ENCODE peak calls at places on chromosomes 16 and 17, in ten cellular contexts. H, J, M, B, C, L, U, A, I and N are unnamed samples.

GRCh38 chr16:68068926-68069325 is 16.2 kb upstream of the NFATC3 start:
- DNase-seq in H (no peak), J (no peak), M (no peak), B (no peak), C (no peak), L (no peak), U (no peak), A (no peak), I (no peak), N (no peak)

GRCh38 chr16:7835032-7835431 is 502.4 kb downstream of the RBFOX1 start:
- DNase-seq in H (no peak), J (no peak), M (no peak), B (no peak), C (no peak), L (no peak), U (no peak), A (no peak), I (no peak), N (no peak)

GRCh38 chr16:79257958-79258490 is 342.5 kb downstream of the MAF start:
- DNase-seq in H (no peak), J (no peak), M (no peak), B (no peak), C (no peak), L (no peak), U (no peak), A (no peak), I (no peak), N (no peak)

GRCh38 chr17:63436523-63437110 is 9.5 kb downstream of the CYB561 start:
- DNase-seq in H (peak), J (no peak), M (no peak), B (no peak), C (peak), L (no peak), U (no peak), A (peak), I (no peak), N (no peak)

GRCh38 chr16:29192329-29193247 is 207.7 kb downstream of the LAT start:
- DNase-seq in H (no peak), J (no peak), M (no peak), B (no peak), C (peak), L (no peak), U (no peak), A (no peak), I (no peak), N (no peak)

GRCh38 chr16:48948911-48949310 is 332.7 kb downstream of the CBLN1 start:
- DNase-seq in H (no peak), J (no peak), M (no peak), B (no peak), C (no peak), L (no peak), U (no peak), A (no peak), I (no peak), N (no peak)

GRCh38 chr17:43679911-43680310 is 18.2 kb upstream of the MEOX1 start:
- DNase-seq in H (no peak), J (no peak), M (no peak), B (no peak), C (no peak), L (no peak), U (no peak), A (no peak), I (no peak), N (no peak)

GRCh38 chr17:63785556-63785955 is 11.6 kb downstream of the DDX42 start:
- DNase-seq in H (peak), J (no peak), M (no peak), B (no peak), C (no peak), L (peak), U (no peak), A (no peak), I (no peak), N (no peak)

GRCh38 chr16:5056347-5056746 is 9.4 kb downstream of the C16orf89 start:
- DNase-seq in H (no peak), J (no peak), M (peak), B (peak), C (peak), L (peak), U (peak), A (no peak), I (no peak), N (no peak)

GRCh38 chr16:23434380-23434779 is 18.6 kb downstream of the COG7 start:
- DNase-seq in H (peak), J (no peak), M (peak), B (peak), C (no peak), L (peak), U (peak), A (peak), I (no peak), N (peak)

GRCh38 chr16:55842369-55843104 is 9.6 kb upstream of the CES1 start:
- DNase-seq in H (peak), J (peak), M (peak), B (peak), C (no peak), L (peak), U (no peak), A (peak), I (no peak), N (peak)

GRCh38 chr16:57263585-57264351 is 18.7 kb downstream of the ARL2BP start:
- DNase-seq in H (no peak), J (no peak), M (no peak), B (no peak), C (no peak), L (no peak), U (no peak), A (no peak), I (no peak), N (no peak)

GRCh38 chr17:61380836-61381525 is 18.7 kb upstream of the TBX2 start:
- DNase-seq in H (no peak), J (no peak), M (no peak), B (no peak), C (no peak), L (no peak), U (no peak), A (no peak), I (no peak), N (no peak)

GRCh38 chr17:4733073-4733531 is 1.9 kb downstream of the MED11 start:
- DNase-seq in H (no peak), J (no peak), M (no peak), B (no peak), C (no peak), L (no peak), U (no peak), A (no peak), I (no peak), N (no peak)

GRCh38 chr16:154223-155030 is 2.0 kb downstream of the HBZ start:
- DNase-seq in H (peak), J (no peak), M (no peak), B (peak), C (peak), L (no peak), U (no peak), A (peak), I (no peak), N (no peak)

GRCh38 chr17:80252871-80253270 is 7.8 kb upstream of the RNF213 start:
- DNase-seq in H (peak), J (no peak), M (peak), B (peak), C (peak), L (no peak), U (peak), A (peak), I (no peak), N (no peak)
- TF ChIP-seq CTCF in H (peak), J (peak), M (peak), B (peak), C (peak), L (peak), U (peak), A (peak), I (no peak), N (peak)

DNA sequence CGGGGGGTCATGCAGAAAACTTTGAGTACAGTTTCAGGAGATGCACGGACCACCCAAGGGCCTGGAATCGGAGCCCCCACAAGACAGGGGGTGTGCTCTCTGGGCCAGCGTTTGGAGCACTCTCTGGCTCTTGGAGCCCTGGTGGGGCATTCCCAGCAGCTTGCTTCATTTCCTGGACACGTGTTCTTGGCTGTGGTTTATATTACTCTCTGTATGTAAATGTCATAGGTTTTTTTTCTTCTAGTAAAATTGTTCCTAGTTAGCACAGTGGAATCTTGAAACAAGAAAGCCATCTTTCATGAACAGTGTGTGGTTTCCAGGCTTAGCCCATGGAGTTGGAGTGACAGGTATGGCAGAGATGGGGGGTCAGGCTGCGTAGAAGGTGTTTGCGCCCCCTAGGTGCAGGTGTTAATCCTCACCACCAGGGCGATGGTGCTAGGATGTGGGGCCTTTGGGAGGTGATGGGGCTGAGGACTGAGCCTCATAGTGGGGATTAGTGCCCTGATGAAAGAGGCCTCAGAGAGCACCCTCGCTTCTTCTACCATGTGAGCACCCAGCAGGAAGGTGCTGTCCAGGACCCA is 79.8 kb downstream of the JPH3 start:
- DNase-seq in H (peak), J (peak), M (no peak), B (peak), C (peak), L (peak), U (no peak), A (no peak), I (no peak), N (peak)
- TF ChIP-seq CTCF in H (peak), J (peak), M (peak), B (peak), C (peak), L (peak), U (no peak), A (no peak), I (no peak), N (peak)

DNA sequence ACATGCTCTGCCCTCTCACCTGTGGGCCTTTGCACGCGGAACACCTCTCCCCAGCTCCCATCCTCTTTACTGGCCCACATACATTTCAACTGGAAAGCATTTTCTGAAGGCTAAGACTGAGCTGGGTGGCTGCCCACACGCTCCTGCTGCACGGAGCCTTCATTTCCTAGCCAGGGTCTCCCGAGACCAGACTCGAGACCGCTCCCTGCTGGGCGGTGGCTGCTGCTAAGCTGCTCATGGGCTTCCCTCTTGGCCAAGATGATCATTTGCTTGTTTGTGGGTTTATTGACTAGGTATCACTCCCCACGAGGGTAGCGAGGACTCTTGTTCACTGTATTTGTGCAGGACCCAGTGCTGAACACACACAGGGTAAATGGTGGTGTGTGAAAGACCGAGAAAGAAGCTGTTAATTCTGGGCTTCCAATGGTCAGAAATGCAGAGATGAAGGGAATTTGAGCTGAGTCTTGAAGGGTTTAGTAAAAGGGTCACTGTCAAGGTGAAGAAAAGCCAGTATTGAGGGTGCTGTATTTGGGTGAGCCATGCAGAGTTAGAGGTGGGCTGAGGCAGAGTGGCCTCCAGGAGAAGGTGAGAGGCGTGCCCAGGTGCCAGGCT is 907 bp downstream of the TRAPPC2L start:
- DNase-seq in H (peak), J (peak), M (peak), B (peak), C (peak), L (peak), U (peak), A (peak), I (peak), N (peak)
- TF ChIP-seq CTCF in H (peak), J (peak), M (peak), B (peak), C (peak), L (peak), U (peak), A (peak), I (no peak), N (peak)

DNA sequence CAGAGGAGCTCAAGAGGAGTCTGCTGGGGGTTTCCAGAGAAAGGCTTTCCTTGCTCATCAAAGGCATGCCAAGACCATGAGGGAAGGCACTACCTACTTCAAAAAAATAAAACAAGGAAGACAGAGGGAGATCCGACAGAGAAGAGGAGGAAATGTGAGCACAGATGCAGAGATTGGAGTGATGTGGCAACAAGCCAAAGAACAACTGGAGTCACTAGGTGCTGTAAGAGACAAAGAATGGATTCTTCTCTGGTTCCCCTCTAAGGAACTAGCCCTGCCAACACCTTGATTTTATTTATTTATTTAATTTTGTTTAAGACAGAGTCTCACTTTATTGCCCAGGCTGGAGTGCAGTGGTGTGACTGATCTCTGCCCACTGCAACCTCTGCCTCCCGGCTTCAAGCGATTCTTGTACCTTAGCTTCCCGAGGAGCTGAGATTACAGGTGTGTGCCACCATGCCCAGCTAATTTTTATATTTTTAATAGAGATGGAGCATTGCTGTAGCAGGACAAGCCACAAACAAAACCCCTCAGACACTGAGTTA is 13.8 kb upstream of the ACSF2 start:
- DNase-seq in H (no peak), J (no peak), M (no peak), B (no peak), C (no peak), L (no peak), U (peak), A (no peak), I (no peak), N (no peak)
- TF ChIP-seq CTCF in H (no peak), J (no peak), M (no peak), B (no peak), C (no peak), L (no peak), U (no peak), A (no peak), I (no peak), N (no peak)

DNA sequence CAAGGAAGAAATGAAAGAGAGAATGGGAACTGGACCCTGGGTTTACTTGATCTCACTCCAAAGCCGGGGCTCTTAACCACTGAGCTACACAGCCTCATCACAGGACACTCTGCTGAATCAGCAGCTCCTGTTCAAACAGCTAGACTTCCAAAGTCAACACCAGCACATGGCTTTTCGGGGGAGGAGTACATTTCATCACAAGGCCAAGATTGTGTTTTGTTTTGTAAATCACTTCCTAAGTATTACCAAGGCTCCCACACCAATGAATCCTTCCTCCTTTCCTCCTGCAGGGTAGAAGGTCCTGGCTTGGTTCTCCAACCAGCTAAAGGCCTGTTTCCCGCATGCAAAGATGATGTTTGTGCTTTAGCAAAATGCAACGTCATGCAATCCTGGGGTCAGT is 152.6 kb downstream of the XYLT1 start:
- DNase-seq in H (peak), J (no peak), M (no peak), B (no peak), C (no peak), L (peak), U (no peak), A (peak), I (no peak), N (no peak)
- TF ChIP-seq CTCF in H (no peak), J (no peak), M (no peak), B (no peak), C (no peak), L (no peak), U (no peak), A (no peak), I (no peak), N (no peak)

DNA sequence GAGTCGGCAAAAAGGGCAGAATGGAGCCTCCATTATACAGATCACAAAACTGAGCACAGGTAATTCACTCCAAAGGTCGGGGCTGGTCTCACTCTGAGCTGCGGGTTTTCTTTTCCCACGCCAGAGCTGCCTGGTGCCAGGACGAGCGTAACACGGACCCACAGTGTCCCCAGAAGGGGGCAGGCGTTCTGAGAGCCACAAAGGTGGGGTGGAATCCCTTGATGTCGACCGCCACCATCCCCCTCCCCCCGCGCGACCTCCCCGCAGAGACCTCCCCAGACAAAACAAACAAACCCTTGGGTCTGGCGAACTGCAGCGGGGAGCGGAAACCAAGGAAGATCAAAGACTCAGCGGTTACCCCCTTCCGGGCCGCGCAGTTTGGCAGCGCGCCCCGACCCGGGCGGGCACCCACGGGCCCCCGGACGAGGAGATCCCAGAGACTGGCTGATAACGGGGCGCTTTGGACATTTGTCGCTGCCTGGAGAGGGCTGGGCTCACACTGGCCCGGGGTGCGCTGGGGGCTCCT is 793 bp upstream of the NKD1 start:
- DNase-seq in H (no peak), J (no peak), M (peak), B (peak), C (peak), L (no peak), U (peak), A (peak), I (no peak), N (no peak)
- TF ChIP-seq CTCF in H (no peak), J (no peak), M (peak), B (peak), C (peak), L (peak), U (no peak), A (peak), I (no peak), N (no peak)

DNA sequence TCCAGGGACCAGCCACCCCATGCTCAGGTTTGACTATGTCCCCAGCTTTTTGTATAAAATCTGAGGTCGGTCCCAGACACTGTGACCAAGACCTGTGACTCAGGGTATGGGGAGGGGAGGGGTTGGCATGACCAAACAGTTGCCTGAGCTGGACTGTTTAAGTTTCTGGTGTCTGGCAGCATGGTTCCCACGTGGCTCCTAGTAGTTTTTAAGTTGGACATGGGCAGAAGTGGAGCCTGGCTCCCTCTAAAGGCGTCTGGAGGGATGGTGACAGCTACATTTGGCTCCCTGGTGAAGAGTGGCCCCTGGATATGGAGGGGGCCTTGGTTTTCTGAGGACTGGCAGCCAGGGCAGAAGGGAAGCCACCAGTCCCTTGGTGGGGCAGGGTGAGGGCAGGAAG is 7.9 kb downstream of the SMCR8 start:
- DNase-seq in H (no peak), J (no peak), M (no peak), B (no peak), C (no peak), L (no peak), U (no peak), A (no peak), I (no peak), N (no peak)
- TF ChIP-seq CTCF in H (no peak), J (peak), M (no peak), B (no peak), C (peak), L (peak), U (no peak), A (no peak), I (no peak), N (no peak)

DNA sequence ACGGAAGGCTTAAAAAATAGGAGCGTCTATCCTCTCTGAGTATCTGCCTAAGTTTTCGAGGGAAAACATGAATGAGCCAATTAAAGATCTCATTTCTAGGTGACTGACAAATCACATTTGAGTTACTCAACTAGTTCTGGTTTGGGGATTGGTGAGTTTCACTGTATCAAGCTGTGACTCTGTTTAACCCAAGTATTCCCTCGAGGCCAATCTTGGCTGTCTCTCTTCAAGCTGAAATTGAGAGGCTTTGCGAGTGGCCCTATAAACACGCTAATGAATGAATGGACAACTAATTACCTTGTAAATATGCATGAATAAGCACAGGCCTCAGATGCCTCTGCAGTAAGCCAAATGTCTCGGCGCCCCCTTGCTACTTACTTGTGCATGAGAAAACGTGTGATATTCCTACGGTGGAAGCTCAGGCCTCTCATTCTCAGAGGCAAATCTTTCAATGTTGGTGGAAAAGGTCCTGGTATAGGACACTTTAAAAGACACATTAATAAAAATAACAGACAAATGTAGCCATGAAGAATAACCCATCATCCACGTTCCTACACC is 450.2 kb upstream of the PSMD7 start:
- DNase-seq in H (no peak), J (no peak), M (no peak), B (peak), C (peak), L (no peak), U (no peak), A (no peak), I (no peak), N (no peak)
- TF ChIP-seq CTCF in H (no peak), J (no peak), M (no peak), B (peak), C (peak), L (no peak), U (no peak), A (no peak), I (no peak), N (no peak)

DNA sequence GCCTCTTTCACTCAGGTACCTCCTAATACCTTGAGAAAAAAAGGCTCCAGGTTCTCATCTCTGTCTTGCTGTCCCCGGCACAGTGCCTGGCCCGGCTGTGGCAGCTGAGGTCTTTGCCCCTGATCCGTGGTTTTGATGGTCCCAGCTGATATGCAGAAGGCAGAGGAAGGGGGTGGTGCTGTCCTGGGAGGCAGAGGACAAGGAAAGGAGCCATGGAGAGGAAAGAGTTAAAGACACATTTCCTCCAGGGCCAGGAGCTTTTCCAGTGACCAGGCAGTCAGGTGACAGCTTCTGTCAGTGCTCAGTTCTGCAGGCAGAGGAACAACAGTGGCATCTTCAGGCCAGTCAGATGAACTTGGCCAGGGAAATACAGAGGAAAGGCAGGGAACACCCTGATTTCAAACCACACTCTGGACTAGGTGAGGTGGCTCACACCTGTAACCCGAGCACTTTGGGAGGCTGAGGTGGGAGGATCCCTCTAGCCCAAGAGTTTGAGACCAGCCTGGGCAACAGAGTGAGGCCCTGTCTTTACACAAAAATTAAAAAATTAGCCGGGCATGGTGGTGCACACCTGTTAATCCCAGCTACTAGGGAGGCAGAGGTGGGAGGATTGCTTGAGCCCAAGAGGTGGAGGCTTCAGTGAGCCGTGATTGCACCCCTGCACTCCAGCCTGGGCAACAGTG is 3.3 kb upstream of the COG1 start:
- DNase-seq in H (peak), J (no peak), M (peak), B (peak), C (peak), L (peak), U (no peak), A (no peak), I (no peak), N (no peak)
- TF ChIP-seq CTCF in H (peak), J (peak), M (peak), B (peak), C (peak), L (peak), U (peak), A (peak), I (no peak), N (peak)